ENCODE peak calls at places on chromosome 11, in four cellular contexts. J is prostate gland, H is IMR-90, W is mucosa of descending colon. Q is an unnamed sample. For H3K4me1 and H3K9me3, the result is how much of the 10 kb centered on the place peaks cover.

GRCh38 chr11:69008774-69009440 is 4.1 kb downstream of the MRGPRF start:
- DNase-seq in J (no peak), H (peak), W (peak), Q (peak)

GRCh38 chr11:10731064-10731680 is 19.9 kb upstream of the CTR9 start:
- DNase-seq in J (no peak), H (peak), W (no peak), Q (no peak)

GRCh38 chr11:43486141-43486540 is 127.4 kb downstream of the TTC17 start:
- DNase-seq in J (no peak), H (peak), W (no peak), Q (no peak)

GRCh38 chr11:44572884-44573283 is 7.4 kb downstream of the CD82 start:
- DNase-seq in J (no peak), H (no peak), W (no peak), Q (no peak)

GRCh38 chr11:22703561-22703960 is 37.1 kb downstream of the GAS2 start:
- DNase-seq in J (no peak), H (peak), W (no peak), Q (no peak)

GRCh38 chr11:109016724-109017123 is 351.9 kb downstream of the DDX10 start:
- DNase-seq in J (no peak), H (no peak), W (no peak), Q (no peak)

GRCh38 chr11:19905280-19905853 is 192.7 kb downstream of the NAV2 start:
- DNase-seq in J (no peak), H (peak), W (no peak), Q (no peak)

GRCh38 chr11:34682822-34683221 is 61.9 kb downstream of the EHF start:
- DNase-seq in J (no peak), H (peak), W (no peak), Q (no peak)

GRCh38 chr11:2415601-2416380 is 15.2 kb downstream of the TSSC4 start:
- DNase-seq in J (no peak), H (no peak), W (no peak), Q (no peak)

GRCh38 chr11:128931661-128932060 is 11.0 kb downstream of the TP53AIP1 start:
- DNase-seq in J (no peak), H (no peak), W (no peak), Q (no peak)

GRCh38 chr11:128933481-128934178 is 9.0 kb downstream of the TP53AIP1 start:
- DNase-seq in J (no peak), H (no peak), W (no peak), Q (no peak)

GRCh38 chr11:128936546-128937275 is 6.0 kb downstream of the TP53AIP1 start:
- DNase-seq in J (no peak), H (no peak), W (no peak), Q (no peak)

GRCh38 chr11:128934926-128935325 is 7.7 kb downstream of the TP53AIP1 start:
- DNase-seq in J (no peak), H (no peak), W (no peak), Q (no peak)

GRCh38 chr11:128934351-128934750 is 8.3 kb downstream of the TP53AIP1 start:
- DNase-seq in J (no peak), H (no peak), W (no peak), Q (no peak)
- H3K4me1 ChIP-seq in J (under half), H (under half), W (under half), Q (under half)

GRCh38 chr11:31815743-31816466 is 4.8 kb upstream of the PAX6 start:
- DNase-seq in J (no peak), H (no peak), W (no peak), Q (no peak)
- H3K9me3 ChIP-seq in J (under half), H (under half), W (under half), Q (under half)

DNA sequence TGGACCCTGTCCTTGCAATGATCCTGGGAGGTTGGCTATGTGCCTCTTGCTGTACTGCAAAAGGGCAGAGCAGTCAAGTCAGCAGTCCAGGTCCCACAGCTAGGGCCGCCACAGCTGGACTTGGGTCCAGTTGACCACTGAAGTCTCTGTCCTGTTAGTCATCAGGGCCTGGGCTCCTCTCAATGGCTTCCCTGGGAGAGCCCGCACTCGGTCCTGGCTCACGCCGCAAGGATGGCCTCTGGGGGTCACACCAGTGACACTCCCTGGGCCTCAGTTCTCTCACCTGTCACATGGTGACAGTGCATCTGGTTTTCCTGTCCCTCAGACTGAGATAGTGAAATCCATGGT is 85.1 kb downstream of the NECTIN1 start:
- DNase-seq in J (no peak), H (no peak), W (no peak), Q (no peak)
- H3K4me1 ChIP-seq in J (under half), H (under half), W (under half), Q (under half)

DNA sequence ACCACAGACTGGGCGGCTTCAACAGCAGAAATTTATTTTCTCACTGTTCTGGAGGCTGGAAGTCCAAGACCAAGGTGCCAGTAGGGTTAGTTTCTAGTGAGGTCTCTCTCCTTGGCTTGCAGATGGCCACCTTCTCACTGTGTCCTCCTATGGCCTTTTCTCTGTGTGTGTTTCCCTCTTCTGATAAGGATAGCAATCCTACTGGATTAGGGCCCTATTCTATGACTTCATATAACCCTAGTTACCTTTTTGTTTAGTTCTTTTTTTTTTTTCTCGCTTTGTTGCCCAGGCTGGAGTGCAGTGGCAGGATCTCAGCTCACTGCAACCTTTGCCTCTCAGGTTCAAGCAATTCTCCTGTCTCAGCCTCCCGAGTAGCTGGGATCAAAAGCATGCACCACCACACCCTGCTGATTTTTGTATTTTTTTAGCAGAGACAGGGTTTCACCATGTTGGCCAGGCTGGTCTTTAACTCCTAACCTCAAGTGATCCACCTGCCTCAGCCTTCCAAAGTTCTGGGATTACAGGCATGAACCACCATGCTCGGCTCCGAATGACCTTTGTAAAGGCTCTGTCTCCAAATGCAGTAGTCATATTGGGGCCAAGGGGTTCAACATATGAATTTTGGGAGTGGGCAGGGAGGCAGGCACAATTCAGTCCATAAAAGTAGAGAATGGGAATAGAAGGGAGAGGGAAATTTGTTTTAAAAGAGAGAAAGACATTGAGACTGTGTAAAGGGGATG is 25.5 kb upstream of the NNMT start:
- DNase-seq in J (no peak), H (no peak), W (no peak), Q (no peak)
- H3K9me3 ChIP-seq in J (under half), H (under half), W (under half), Q (under half)

GRCh38 chr11:47330002-47330911 is 22.2 kb downstream of the MYBPC3 start:
- DNase-seq in J (no peak), H (peak), W (no peak), Q (peak)
- H3K4me1 ChIP-seq in J (under half), H (under half), W (under half), Q (half or more)

DNA sequence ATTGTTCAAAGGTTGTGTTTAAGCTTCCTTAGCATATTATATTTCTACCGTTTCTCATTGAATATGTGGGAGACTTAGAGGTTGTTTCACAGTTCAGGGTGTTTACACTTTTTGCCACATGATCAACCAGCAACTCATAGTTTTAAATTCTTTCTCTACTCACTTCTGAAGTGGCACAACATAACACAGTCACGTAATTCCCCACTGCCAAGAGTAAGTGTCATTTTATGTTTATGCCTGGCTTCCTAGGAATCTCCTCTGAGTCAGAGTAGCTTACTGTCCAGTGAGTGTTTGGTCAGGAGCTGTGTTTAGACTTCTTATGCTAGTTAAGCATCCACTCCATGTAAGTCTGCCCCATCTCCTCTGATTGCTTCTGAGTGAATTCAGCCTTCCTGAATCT is 520.8 kb upstream of the KIRREL3 start:
- DNase-seq in J (no peak), H (peak), W (no peak), Q (no peak)
- H3K9me3 ChIP-seq in J (under half), H (under half), W (under half), Q (under half)

GRCh38 chr11:114132427-114132826 is 72.9 kb downstream of the ZBTB16 start:
- DNase-seq in J (no peak), H (no peak), W (no peak), Q (no peak)
- H3K4me1 ChIP-seq in J (half or more), H (under half), W (half or more), Q (half or more)